ENCODE peak calls at places on chromosome 6, in six cellular contexts. One of them, this sample, is unnamed.

GRCh38 chr6:25346064-25346463 is 66.9 kb downstream of the CARMIL1 start:
- DNase-seq in cardiac muscle cell: no peak
- DNase-seq in fibroblast of mammary gland: no peak
- DNase-seq in CD8-positive, alpha-beta T cell: no peak
- DNase-seq in GM23338: peak
- DNase-seq in sigmoid colon: no peak
- DNase-seq in this sample: no peak

GRCh38 chr6:7426447-7427169 is 37.0 kb downstream of the RIOK1 start:
- DNase-seq in cardiac muscle cell: no peak
- DNase-seq in fibroblast of mammary gland: no peak
- DNase-seq in CD8-positive, alpha-beta T cell: no peak
- DNase-seq in GM23338: no peak
- DNase-seq in sigmoid colon: no peak
- DNase-seq in this sample: no peak

GRCh38 chr6:128801621-128802020 is 81.3 kb upstream of the LAMA2 start:
- DNase-seq in cardiac muscle cell: no peak
- DNase-seq in fibroblast of mammary gland: no peak
- DNase-seq in CD8-positive, alpha-beta T cell: no peak
- DNase-seq in GM23338: no peak
- DNase-seq in sigmoid colon: no peak
- DNase-seq in this sample: no peak

GRCh38 chr6:109804020-109804419 is 112.9 kb downstream of the FIG4 start:
- DNase-seq in cardiac muscle cell: no peak
- DNase-seq in fibroblast of mammary gland: no peak
- DNase-seq in CD8-positive, alpha-beta T cell: no peak
- DNase-seq in GM23338: no peak
- DNase-seq in sigmoid colon: no peak
- DNase-seq in this sample: no peak

GRCh38 chr6:158687507-158687906 is 37.7 kb downstream of the SYTL3 start:
- DNase-seq in cardiac muscle cell: no peak
- DNase-seq in fibroblast of mammary gland: no peak
- DNase-seq in CD8-positive, alpha-beta T cell: no peak
- DNase-seq in GM23338: no peak
- DNase-seq in sigmoid colon: no peak
- DNase-seq in this sample: no peak

GRCh38 chr6:29759457-29759856 is 36.2 kb downstream of the HLA-F start:
- DNase-seq in cardiac muscle cell: no peak
- DNase-seq in fibroblast of mammary gland: no peak
- DNase-seq in CD8-positive, alpha-beta T cell: no peak
- DNase-seq in GM23338: peak
- DNase-seq in sigmoid colon: no peak
- DNase-seq in this sample: no peak

GRCh38 chr6:15586528-15586927 is 76.3 kb downstream of the DTNBP1 start:
- DNase-seq in cardiac muscle cell: no peak
- DNase-seq in fibroblast of mammary gland: no peak
- DNase-seq in CD8-positive, alpha-beta T cell: no peak
- DNase-seq in GM23338: no peak
- DNase-seq in sigmoid colon: no peak
- DNase-seq in this sample: no peak

GRCh38 chr6:112149236-112149635 is 61.8 kb downstream of the FAM229B start:
- DNase-seq in cardiac muscle cell: no peak
- DNase-seq in fibroblast of mammary gland: no peak
- DNase-seq in CD8-positive, alpha-beta T cell: no peak
- DNase-seq in GM23338: no peak
- DNase-seq in sigmoid colon: no peak
- DNase-seq in this sample: no peak

GRCh38 chr6:26536571-26537159 is 1.5 kb upstream of the HMGN4 start:
- DNase-seq in cardiac muscle cell: peak
- DNase-seq in fibroblast of mammary gland: peak
- DNase-seq in CD8-positive, alpha-beta T cell: peak
- DNase-seq in GM23338: peak
- DNase-seq in sigmoid colon: peak
- DNase-seq in this sample: no peak

GRCh38 chr6:82840571-82840970 is 225.1 kb downstream of the UBE3D start:
- DNase-seq in cardiac muscle cell: no peak
- DNase-seq in fibroblast of mammary gland: no peak
- DNase-seq in CD8-positive, alpha-beta T cell: no peak
- DNase-seq in GM23338: no peak
- DNase-seq in sigmoid colon: no peak
- DNase-seq in this sample: no peak

GRCh38 chr6:72953901-72954494 is 271.3 kb downstream of the KHDC1L start:
- DNase-seq in cardiac muscle cell: peak
- DNase-seq in fibroblast of mammary gland: peak
- DNase-seq in CD8-positive, alpha-beta T cell: no peak
- DNase-seq in GM23338: no peak
- DNase-seq in sigmoid colon: no peak
- DNase-seq in this sample: no peak

GRCh38 chr6:146700078-146700686 is 101.4 kb downstream of the ADGB start:
- DNase-seq in cardiac muscle cell: peak
- DNase-seq in fibroblast of mammary gland: peak
- DNase-seq in CD8-positive, alpha-beta T cell: peak
- DNase-seq in GM23338: peak
- DNase-seq in sigmoid colon: peak
- DNase-seq in this sample: peak

GRCh38 chr6:149228276-149228962 is 89.1 kb upstream of the TAB2 start:
- DNase-seq in cardiac muscle cell: no peak
- DNase-seq in fibroblast of mammary gland: no peak
- DNase-seq in CD8-positive, alpha-beta T cell: no peak
- DNase-seq in GM23338: no peak
- DNase-seq in sigmoid colon: no peak
- DNase-seq in this sample: no peak

GRCh38 chr6:12798326-12798725 is 81.8 kb downstream of the PHACTR1 start:
- DNase-seq in cardiac muscle cell: no peak
- DNase-seq in fibroblast of mammary gland: no peak
- DNase-seq in CD8-positive, alpha-beta T cell: no peak
- DNase-seq in GM23338: no peak
- DNase-seq in sigmoid colon: no peak
- DNase-seq in this sample: no peak

GRCh38 chr6:16752206-16752867 is 8.9 kb downstream of the ATXN1 start:
- DNase-seq in cardiac muscle cell: no peak
- DNase-seq in fibroblast of mammary gland: peak
- DNase-seq in CD8-positive, alpha-beta T cell: no peak
- DNase-seq in GM23338: no peak
- DNase-seq in sigmoid colon: no peak
- DNase-seq in this sample: no peak

DNA sequence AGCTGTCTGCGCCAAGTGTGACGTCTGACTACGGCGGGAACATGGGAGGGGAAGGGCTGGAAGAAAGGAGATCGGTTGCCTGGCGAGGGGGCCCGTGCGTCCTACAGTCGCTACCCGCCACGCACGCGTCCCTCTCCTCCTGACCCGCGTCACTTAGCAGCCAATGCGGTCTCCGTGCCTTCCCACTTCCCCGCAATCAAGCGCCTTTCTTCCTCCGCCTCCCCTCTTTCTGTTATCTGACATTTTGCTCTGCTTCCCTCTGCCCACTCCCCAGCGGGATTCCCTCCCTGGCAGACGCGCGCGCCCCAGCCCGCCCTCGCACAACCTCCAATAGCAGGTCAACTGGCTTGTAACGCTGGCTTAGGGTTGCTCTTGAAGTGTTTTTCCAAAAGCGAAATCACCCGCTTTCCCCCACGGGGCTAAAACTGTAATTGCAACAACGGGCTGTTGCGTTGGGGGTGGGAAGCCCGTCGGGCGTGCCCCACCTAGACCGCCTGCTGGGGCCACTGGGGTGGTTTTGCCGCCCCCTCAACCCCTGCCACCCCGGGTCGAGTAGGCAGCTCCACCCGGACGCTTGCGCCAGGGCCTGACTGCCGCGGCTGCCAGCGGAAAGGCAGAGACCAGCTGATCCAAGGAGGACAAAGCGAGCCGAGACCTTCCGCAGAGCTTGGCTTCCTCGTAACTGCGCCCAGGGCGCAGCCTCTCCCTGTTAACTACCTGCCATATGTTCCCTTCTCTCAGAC is 6.2 kb upstream of the SOX4 start:
- DNase-seq in cardiac muscle cell: peak
- DNase-seq in fibroblast of mammary gland: peak
- DNase-seq in CD8-positive, alpha-beta T cell: peak
- DNase-seq in GM23338: peak
- DNase-seq in sigmoid colon: peak
- DNase-seq in this sample: no peak
- TF ChIP-seq CTCF in cardiac muscle cell: peak
- TF ChIP-seq CTCF in fibroblast of mammary gland: peak
- TF ChIP-seq CTCF in CD8-positive, alpha-beta T cell: peak
- TF ChIP-seq CTCF in GM23338: peak
- TF ChIP-seq CTCF in sigmoid colon: peak
- TF ChIP-seq CTCF in this sample: peak

GRCh38 chr6:136593748-136594490 is 43.7 kb upstream of the MAP7 start:
- DNase-seq in cardiac muscle cell: peak
- DNase-seq in fibroblast of mammary gland: peak
- DNase-seq in CD8-positive, alpha-beta T cell: no peak
- DNase-seq in GM23338: peak
- DNase-seq in sigmoid colon: no peak
- DNase-seq in this sample: peak
- H3K4me3 ChIP-seq in cardiac muscle cell: no peak
- H3K4me3 ChIP-seq in fibroblast of mammary gland: no peak
- H3K4me3 ChIP-seq in CD8-positive, alpha-beta T cell: no peak
- H3K4me3 ChIP-seq in GM23338: no peak
- H3K4me3 ChIP-seq in sigmoid colon: no peak
- H3K4me3 ChIP-seq in this sample: no peak

GRCh38 chr6:30979690-30980089 is 3.8 kb upstream of the MUC21 start:
- DNase-seq in cardiac muscle cell: no peak
- DNase-seq in fibroblast of mammary gland: no peak
- DNase-seq in CD8-positive, alpha-beta T cell: no peak
- DNase-seq in GM23338: no peak
- DNase-seq in sigmoid colon: no peak
- DNase-seq in this sample: no peak

GRCh38 chr6:30972816-30973215 is 10.7 kb upstream of the MUC21 start:
- DNase-seq in cardiac muscle cell: no peak
- DNase-seq in fibroblast of mammary gland: no peak
- DNase-seq in CD8-positive, alpha-beta T cell: no peak
- DNase-seq in GM23338: no peak
- DNase-seq in sigmoid colon: no peak
- DNase-seq in this sample: no peak

GRCh38 chr6:30979076-30979475 is 4.4 kb upstream of the MUC21 start:
- DNase-seq in cardiac muscle cell: no peak
- DNase-seq in fibroblast of mammary gland: no peak
- DNase-seq in CD8-positive, alpha-beta T cell: no peak
- DNase-seq in GM23338: no peak
- DNase-seq in sigmoid colon: no peak
- DNase-seq in this sample: no peak

GRCh38 chr6:30970946-30971345 is 12.6 kb upstream of the MUC21 start:
- DNase-seq in cardiac muscle cell: no peak
- DNase-seq in fibroblast of mammary gland: no peak
- DNase-seq in CD8-positive, alpha-beta T cell: no peak
- DNase-seq in GM23338: no peak
- DNase-seq in sigmoid colon: no peak
- DNase-seq in this sample: no peak

GRCh38 chr6:30974488-30975252 is 8.8 kb upstream of the MUC21 start:
- DNase-seq in cardiac muscle cell: no peak
- DNase-seq in fibroblast of mammary gland: no peak
- DNase-seq in CD8-positive, alpha-beta T cell: no peak
- DNase-seq in GM23338: peak
- DNase-seq in sigmoid colon: no peak
- DNase-seq in this sample: no peak
- TF ChIP-seq CTCF in cardiac muscle cell: no peak
- TF ChIP-seq CTCF in fibroblast of mammary gland: no peak
- TF ChIP-seq CTCF in CD8-positive, alpha-beta T cell: no peak
- TF ChIP-seq CTCF in GM23338: peak
- TF ChIP-seq CTCF in sigmoid colon: no peak
- TF ChIP-seq CTCF in this sample: no peak

GRCh38 chr6:22880686-22881433 is 311.5 kb downstream of the HDGFL1 start:
- DNase-seq in cardiac muscle cell: peak
- DNase-seq in fibroblast of mammary gland: peak
- DNase-seq in CD8-positive, alpha-beta T cell: no peak
- DNase-seq in GM23338: no peak
- DNase-seq in sigmoid colon: no peak
- DNase-seq in this sample: peak
- H3K4me3 ChIP-seq in cardiac muscle cell: no peak
- H3K4me3 ChIP-seq in fibroblast of mammary gland: no peak
- H3K4me3 ChIP-seq in CD8-positive, alpha-beta T cell: no peak
- H3K4me3 ChIP-seq in GM23338: no peak
- H3K4me3 ChIP-seq in sigmoid colon: no peak
- H3K4me3 ChIP-seq in this sample: no peak

GRCh38 chr6:168279403-168279935 is 40.1 kb downstream of the DACT2 start:
- DNase-seq in cardiac muscle cell: no peak
- DNase-seq in fibroblast of mammary gland: no peak
- DNase-seq in CD8-positive, alpha-beta T cell: no peak
- DNase-seq in GM23338: no peak
- DNase-seq in sigmoid colon: no peak
- DNase-seq in this sample: no peak
- TF ChIP-seq CTCF in cardiac muscle cell: no peak
- TF ChIP-seq CTCF in fibroblast of mammary gland: no peak
- TF ChIP-seq CTCF in CD8-positive, alpha-beta T cell: no peak
- TF ChIP-seq CTCF in GM23338: no peak
- TF ChIP-seq CTCF in sigmoid colon: no peak
- TF ChIP-seq CTCF in this sample: no peak

GRCh38 chr6:36793296-36793912 is 45.8 kb downstream of the CPNE5 start:
- DNase-seq in cardiac muscle cell: no peak
- DNase-seq in fibroblast of mammary gland: no peak
- DNase-seq in CD8-positive, alpha-beta T cell: no peak
- DNase-seq in GM23338: peak
- DNase-seq in sigmoid colon: no peak
- DNase-seq in this sample: no peak
- H3K4me3 ChIP-seq in cardiac muscle cell: no peak
- H3K4me3 ChIP-seq in fibroblast of mammary gland: no peak
- H3K4me3 ChIP-seq in CD8-positive, alpha-beta T cell: no peak
- H3K4me3 ChIP-seq in GM23338: peak
- H3K4me3 ChIP-seq in sigmoid colon: no peak
- H3K4me3 ChIP-seq in this sample: no peak

GRCh38 chr6:153994004-153994403 is 45.0 kb upstream of the OPRM1 start:
- DNase-seq in cardiac muscle cell: no peak
- DNase-seq in fibroblast of mammary gland: no peak
- DNase-seq in CD8-positive, alpha-beta T cell: no peak
- DNase-seq in GM23338: no peak
- DNase-seq in sigmoid colon: no peak
- DNase-seq in this sample: no peak
- TF ChIP-seq CTCF in cardiac muscle cell: no peak
- TF ChIP-seq CTCF in fibroblast of mammary gland: no peak
- TF ChIP-seq CTCF in CD8-positive, alpha-beta T cell: no peak
- TF ChIP-seq CTCF in GM23338: no peak
- TF ChIP-seq CTCF in sigmoid colon: no peak
- TF ChIP-seq CTCF in this sample: no peak